ENCODE peak calls at places on chromosomes 12 and 14, in five cellular contexts. T is neural crest cell; Z is lung; C is stimulated activated CD8-positive, alpha-beta memory T cell treated with anti-CD3 and anti-CD28 coated beads, Interleukin-7, amount 100 ng/mL, for 1 hour; Q is right cardiac atrium. R is an unnamed sample.
A peak's percentile ranks its signal among the peaks of the same experiment; 100 is the strongest.

GRCh38 chr12:98440165-98440581 is 75.2 kb upstream of the TMPO start:
- DNase-seq in C (no peak), Z (peak; percentile 74), T (no peak), Q (peak; percentile 91), R (peak; percentile 99)

GRCh38 chr12:123971770-123972447 is 722 bp downstream of the CCDC92 start:
- DNase-seq in Z (peak; percentile 41), Q (peak; percentile 70), C (peak; percentile 9), T (peak; percentile 26), R (peak; percentile 57)

GRCh38 chr12:114762490-114763110 is 78.6 kb upstream of the TBX3 start:
- DNase-seq in T (no peak), C (no peak), Q (peak; percentile 58), Z (no peak), R (peak; percentile 38)

GRCh38 chr12:15423629-15424028 is 101.3 kb downstream of the PTPRO start:
- DNase-seq in T (no peak), Z (no peak), C (no peak), Q (no peak), R (peak; percentile 11)

GRCh38 chr12:106981781-106982180 is 5.2 kb downstream of the MTERF2 start:
- DNase-seq in Q (no peak), T (no peak), C (no peak), Z (no peak), R (peak; percentile 48)

GRCh38 chr12:94184995-94185711 is 36.8 kb downstream of the PLXNC1 start:
- DNase-seq in Z (no peak), Q (no peak), T (no peak), C (no peak), R (no peak)

GRCh38 chr14:80202888-80203562 is 8.3 kb downstream of the DIO2 start:
- DNase-seq in Z (no peak), Q (peak; percentile 44), C (no peak), T (peak; percentile 2), R (no peak)

GRCh38 chr12:118120579-118121363 is 15.2 kb upstream of the PEBP1 start:
- DNase-seq in Z (peak; percentile 74), Q (peak; percentile 87), C (peak; percentile 39), T (peak; percentile 60), R (peak; percentile 71)

GRCh38 chr14:77979666-77980351 is 179.9 kb downstream of the ADCK1 start:
- DNase-seq in Z (no peak), Q (no peak), T (no peak), C (no peak), R (no peak)

GRCh38 chr14:41607119-41607785 is 576 bp downstream of the LRFN5 start:
- DNase-seq in Z (no peak), T (no peak), C (no peak), Q (peak; percentile 55), R (peak; percentile 24)

GRCh38 chr14:35144029-35144428 is 21.7 kb downstream of the PRORP start:
- DNase-seq in T (no peak), Z (no peak), C (no peak), Q (no peak), R (no peak)

GRCh38 chr12:18998343-18999270 is 130.9 kb upstream of the PLEKHA5 start:
- DNase-seq in Z (peak; percentile 33), T (no peak), C (no peak), Q (no peak), R (peak; percentile 32)

GRCh38 chr12:113186666-113187325 is 1.3 kb downstream of the RITA1 start:
- DNase-seq in C (no peak), Q (peak; percentile 58), Z (no peak), T (no peak), R (no peak)

GRCh38 chr12:52646613-52647012 is 5.4 kb downstream of the KRT2 start:
- DNase-seq in C (no peak), T (no peak), Q (no peak), Z (peak; percentile 17), R (no peak)

GRCh38 chr14:81434230-81434629 is 34.1 kb upstream of the STON2 start:
- DNase-seq in C (no peak), Q (no peak), Z (no peak), T (no peak), R (no peak)

GRCh38 chr12:124548854-124549378 is 18.5 kb downstream of the NCOR2 start:
- DNase-seq in C (no peak), T (no peak), Z (peak; percentile 58), Q (peak; percentile 79), R (peak; percentile 84)

R was measured in iris pigment epithelial cell.